ENCODE peak calls at places on chromosomes 2 and 18, in nine cellular contexts. I, W, Q, H, U, A, O, C and F are unnamed samples.

GRCh38 chr2:109313343-109313742 is 184.3 kb downstream of the SH3RF3 start:
- DNase-seq in I (no peak), W (no peak), Q (no peak), H (no peak), U (no peak), A (no peak), O (no peak), C (no peak), F (no peak)

GRCh38 chr18:51135795-51136194 is 61.7 kb downstream of the MEX3C start:
- DNase-seq in I (no peak), W (no peak), Q (no peak), H (no peak), U (no peak), A (peak), O (no peak), C (no peak), F (no peak)

GRCh38 chr18:10036479-10036878 is 122.7 kb downstream of the VAPA start:
- DNase-seq in I (peak), W (no peak), Q (no peak), H (no peak), U (no peak), A (no peak), O (no peak), C (no peak), F (no peak)

GRCh38 chr2:78646965-78647364 is 378.5 kb upstream of the REG3G start:
- DNase-seq in I (no peak), W (no peak), Q (no peak), H (no peak), U (no peak), A (no peak), O (no peak), C (no peak), F (no peak)

GRCh38 chr18:48818329-48819254 is 132.2 kb downstream of the SMAD7 start:
- DNase-seq in I (no peak), W (no peak), Q (no peak), H (peak), U (no peak), A (no peak), O (no peak), C (no peak), F (peak)

GRCh38 chr2:179991344-179991743 is 15.8 kb downstream of the CWC22 start:
- DNase-seq in I (no peak), W (no peak), Q (no peak), H (no peak), U (no peak), A (peak), O (no peak), C (no peak), F (no peak)

GRCh38 chr2:96698221-96698861 is 41.5 kb downstream of the LMAN2L start:
- DNase-seq in I (peak), W (no peak), Q (no peak), H (peak), U (no peak), A (no peak), O (no peak), C (no peak), F (peak)

GRCh38 chr2:57849843-57850242 is 196.8 kb upstream of the VRK2 start:
- DNase-seq in I (no peak), W (no peak), Q (no peak), H (no peak), U (no peak), A (no peak), O (no peak), C (no peak), F (no peak)

GRCh38 chr2:216163518-216163917 is 54.4 kb downstream of the XRCC5 start:
- DNase-seq in I (no peak), W (no peak), Q (no peak), H (no peak), U (no peak), A (no peak), O (no peak), C (no peak), F (no peak)

GRCh38 chr2:163565192-163565591 is 170.6 kb downstream of the FIGN start:
- DNase-seq in I (peak), W (no peak), Q (no peak), H (no peak), U (no peak), A (no peak), O (no peak), C (peak), F (no peak)

GRCh38 chr18:72866572-72866900 is 1.3 kb downstream of the NETO1 start:
- DNase-seq in I (peak), W (no peak), Q (no peak), H (no peak), U (no peak), A (no peak), O (no peak), C (no peak), F (no peak)

GRCh38 chr2:63667132-63667531 is 78.4 kb downstream of the MDH1 start:
- DNase-seq in I (peak), W (peak), Q (no peak), H (no peak), U (no peak), A (no peak), O (no peak), C (peak), F (no peak)

GRCh38 chr2:239777219-239777618 is 247.9 kb downstream of the NDUFA10 start:
- DNase-seq in I (no peak), W (no peak), Q (no peak), H (peak), U (no peak), A (no peak), O (no peak), C (no peak), F (no peak)

GRCh38 chr2:25797607-25798488 is 80.4 kb downstream of the ASXL2 start:
- DNase-seq in I (no peak), W (no peak), Q (no peak), H (no peak), U (no peak), A (no peak), O (no peak), C (no peak), F (no peak)

GRCh38 chr2:219959471-219959870 is 332.0 kb downstream of the SLC4A3 start:
- DNase-seq in I (peak), W (peak), Q (no peak), H (no peak), U (no peak), A (no peak), O (no peak), C (peak), F (no peak)

GRCh38 chr2:94869131-94869530 is 2.1 kb upstream of the TEKT4 start:
- DNase-seq in I (no peak), W (no peak), Q (no peak), H (no peak), U (no peak), A (no peak), O (no peak), C (no peak), F (no peak)

GRCh38 chr18:3060667-3061580 is 48.0 kb upstream of the LPIN2 start:
- DNase-seq in I (no peak), W (no peak), Q (no peak), H (no peak), U (no peak), A (no peak), O (no peak), C (peak), F (no peak)

GRCh38 chr2:164389411-164389810 is 231.9 kb downstream of the GRB14 start:
- DNase-seq in I (no peak), W (no peak), Q (no peak), H (no peak), U (no peak), A (no peak), O (no peak), C (no peak), F (no peak)

GRCh38 chr2:219687266-219687665 is 59.8 kb downstream of the SLC4A3 start:
- DNase-seq in I (peak), W (peak), Q (no peak), H (no peak), U (no peak), A (no peak), O (no peak), C (peak), F (no peak)

GRCh38 chr2:185511925-185512324 is 226.7 kb upstream of the FSIP2 start:
- DNase-seq in I (no peak), W (no peak), Q (no peak), H (no peak), U (no peak), A (no peak), O (no peak), C (no peak), F (no peak)

GRCh38 chr2:219251656-219252055 is 1.4 kb upstream of the TUBA4B start:
- DNase-seq in I (no peak), W (no peak), Q (no peak), H (no peak), U (no peak), A (no peak), O (no peak), C (peak), F (no peak)

GRCh38 chr2:146634256-146635068 is 1210.4 kb upstream of the ACVR2A start:
- DNase-seq in I (peak), W (peak), Q (no peak), H (no peak), U (no peak), A (no peak), O (no peak), C (peak), F (no peak)

GRCh38 chr2:203718087-203718486 is 11.6 kb downstream of the CD28 start:
- DNase-seq in I (no peak), W (peak), Q (no peak), H (peak), U (peak), A (peak), O (no peak), C (peak), F (no peak)

GRCh38 chr2:29783696-29784095 is 137.7 kb downstream of the ALK start:
- DNase-seq in I (no peak), W (no peak), Q (no peak), H (no peak), U (no peak), A (no peak), O (no peak), C (no peak), F (no peak)

GRCh38 chr18:7727381-7728076 is 160.4 kb downstream of the PTPRM start:
- DNase-seq in I (no peak), W (no peak), Q (no peak), H (no peak), U (no peak), A (no peak), O (no peak), C (no peak), F (no peak)

GRCh38 chr2:72036595-72036994 is 111.1 kb downstream of the CYP26B1 start:
- DNase-seq in I (no peak), W (no peak), Q (no peak), H (no peak), U (no peak), A (no peak), O (no peak), C (no peak), F (peak)

GRCh38 chr2:218873359-218874194 is 7.1 kb upstream of the WNT10A start:
- DNase-seq in I (no peak), W (no peak), Q (no peak), H (no peak), U (no peak), A (no peak), O (no peak), C (no peak), F (no peak)

GRCh38 chr2:150339951-150340350 is 147.5 kb downstream of the RND3 start:
- DNase-seq in I (no peak), W (no peak), Q (no peak), H (no peak), U (no peak), A (no peak), O (no peak), C (peak), F (no peak)

GRCh38 chr2:134682726-134683125 is 36.1 kb downstream of the TMEM163 start:
- DNase-seq in I (no peak), W (peak), Q (no peak), H (no peak), U (no peak), A (no peak), O (no peak), C (peak), F (no peak)

GRCh38 chr2:20179755-20180594 is 45.0 kb downstream of the SDC1 start:
- DNase-seq in I (peak), W (no peak), Q (no peak), H (peak), U (no peak), A (no peak), O (no peak), C (no peak), F (peak)

GRCh38 chr2:216057688-216058193 is 23.9 kb downstream of the PECR start:
- DNase-seq in I (peak), W (peak), Q (no peak), H (peak), U (peak), A (no peak), O (no peak), C (peak), F (no peak)

GRCh38 chr2:96386470-96386869 is 50.9 kb downstream of the NCAPH start:
- DNase-seq in I (peak), W (no peak), Q (no peak), H (no peak), U (no peak), A (no peak), O (no peak), C (peak), F (no peak)

GRCh38 chr2:23488584-23488983 is 103.6 kb downstream of the KLHL29 start:
- DNase-seq in I (no peak), W (no peak), Q (no peak), H (no peak), U (no peak), A (no peak), O (no peak), C (no peak), F (no peak)

GRCh38 chr18:74139888-74140287 is 7.7 kb downstream of the FBXO15 start:
- DNase-seq in I (peak), W (no peak), Q (no peak), H (no peak), U (no peak), A (peak), O (no peak), C (peak), F (no peak)

GRCh38 chr2:238913931-238914647 is 66.2 kb downstream of the TWIST2 start:
- DNase-seq in I (no peak), W (no peak), Q (no peak), H (no peak), U (no peak), A (no peak), O (no peak), C (no peak), F (peak)

GRCh38 chr2:235643680-235644117 is 149.9 kb downstream of the AGAP1 start:
- DNase-seq in I (no peak), W (no peak), Q (no peak), H (no peak), U (no peak), A (peak), O (no peak), C (no peak), F (no peak)

GRCh38 chr18:74928194-74928968 is 280.6 kb downstream of the PTGR3 start:
- DNase-seq in I (no peak), W (no peak), Q (no peak), H (no peak), U (no peak), A (no peak), O (no peak), C (no peak), F (no peak)

GRCh38 chr2:192885569-192886160 is 690.9 kb upstream of the TMEFF2 start:
- DNase-seq in I (peak), W (peak), Q (no peak), H (no peak), U (no peak), A (no peak), O (no peak), C (no peak), F (no peak)

GRCh38 chr2:159362816-159363251 is 76.3 kb upstream of the WDSUB1 start:
- DNase-seq in I (peak), W (peak), Q (no peak), H (no peak), U (no peak), A (peak), O (no peak), C (no peak), F (no peak)

GRCh38 chr2:212157011-212157410 is 381.6 kb downstream of the ERBB4 start:
- DNase-seq in I (peak), W (peak), Q (no peak), H (no peak), U (no peak), A (no peak), O (no peak), C (no peak), F (no peak)